ENCODE peak calls at places on chromosome 22, in eight cellular contexts. One of them, this sample, is unnamed.

GRCh38 chr22:37248251-37248650 is 4.2 kb upstream of the RAC2 start:
- DNase-seq in right lobe of liver: no peak
- DNase-seq in lower leg skin: no peak
- DNase-seq in neural progenitor cell: no peak
- DNase-seq in epithelial cell of esophagus: peak; percentile 45
- DNase-seq in choroid plexus epithelial cell: no peak
- DNase-seq in left lung: peak; percentile 19
- DNase-seq in activated CD8-positive, alpha-beta T cell treated with anti-CD3 and anti-CD28 coated beads for 36 hours: peak; percentile 30
- DNase-seq in this sample: no peak

GRCh38 chr22:39662677-39663034 is 92.1 kb downstream of the CACNA1I start:
- DNase-seq in choroid plexus epithelial cell: no peak
- DNase-seq in neural progenitor cell: peak; percentile 55
- DNase-seq in lower leg skin: no peak
- DNase-seq in right lobe of liver: no peak
- DNase-seq in activated CD8-positive, alpha-beta T cell treated with anti-CD3 and anti-CD28 coated beads for 36 hours: peak; percentile 13
- DNase-seq in epithelial cell of esophagus: no peak
- DNase-seq in left lung: no peak
- DNase-seq in this sample: no peak

GRCh38 chr22:18057568-18058209 is 20.1 kb upstream of the PEX26 start:
- DNase-seq in left lung: peak; percentile 77
- DNase-seq in right lobe of liver: peak; percentile 70
- DNase-seq in choroid plexus epithelial cell: peak; percentile 98
- DNase-seq in lower leg skin: peak; percentile 94
- DNase-seq in epithelial cell of esophagus: peak; percentile 98
- DNase-seq in activated CD8-positive, alpha-beta T cell treated with anti-CD3 and anti-CD28 coated beads for 36 hours: no peak
- DNase-seq in neural progenitor cell: no peak
- DNase-seq in this sample: peak; percentile 94

GRCh38 chr22:20661473-20661872 is 112.4 kb upstream of the SERPIND1 start:
- DNase-seq in neural progenitor cell: no peak
- DNase-seq in left lung: no peak
- DNase-seq in lower leg skin: no peak
- DNase-seq in activated CD8-positive, alpha-beta T cell treated with anti-CD3 and anti-CD28 coated beads for 36 hours: no peak
- DNase-seq in epithelial cell of esophagus: no peak
- DNase-seq in choroid plexus epithelial cell: no peak
- DNase-seq in right lobe of liver: no peak
- DNase-seq in this sample: no peak

GRCh38 chr22:41367039-41367679 is 14.6 kb upstream of the TEF start:
- DNase-seq in choroid plexus epithelial cell: peak; percentile 99
- DNase-seq in neural progenitor cell: peak; percentile 70
- DNase-seq in lower leg skin: peak; percentile 98
- DNase-seq in right lobe of liver: peak; percentile 98
- DNase-seq in left lung: peak; percentile 95
- DNase-seq in activated CD8-positive, alpha-beta T cell treated with anti-CD3 and anti-CD28 coated beads for 36 hours: peak; percentile 18
- DNase-seq in epithelial cell of esophagus: peak; percentile 95
- DNase-seq in this sample: peak; percentile 96

GRCh38 chr22:31490496-31490925 is 869 bp upstream of the EIF4ENIF1 start:
- DNase-seq in activated CD8-positive, alpha-beta T cell treated with anti-CD3 and anti-CD28 coated beads for 36 hours: peak; percentile 72
- DNase-seq in neural progenitor cell: peak; percentile 43
- DNase-seq in lower leg skin: peak; percentile 88
- DNase-seq in epithelial cell of esophagus: peak; percentile 66
- DNase-seq in left lung: peak; percentile 78
- DNase-seq in right lobe of liver: peak; percentile 41
- DNase-seq in choroid plexus epithelial cell: peak; percentile 76
- DNase-seq in this sample: peak; percentile 80

GRCh38 chr22:17430298-17430900 is 61.1 kb downstream of the CECR2 start:
- DNase-seq in right lobe of liver: no peak
- DNase-seq in neural progenitor cell: no peak
- DNase-seq in choroid plexus epithelial cell: peak; percentile 95
- DNase-seq in activated CD8-positive, alpha-beta T cell treated with anti-CD3 and anti-CD28 coated beads for 36 hours: no peak
- DNase-seq in lower leg skin: no peak
- DNase-seq in epithelial cell of esophagus: peak; percentile 37
- DNase-seq in left lung: no peak
- DNase-seq in this sample: no peak

GRCh38 chr22:48780597-48781277 is 1046.9 kb downstream of the BRD1 start:
- DNase-seq in choroid plexus epithelial cell: no peak
- DNase-seq in right lobe of liver: no peak
- DNase-seq in activated CD8-positive, alpha-beta T cell treated with anti-CD3 and anti-CD28 coated beads for 36 hours: no peak
- DNase-seq in lower leg skin: peak; percentile 40
- DNase-seq in neural progenitor cell: no peak
- DNase-seq in epithelial cell of esophagus: no peak
- DNase-seq in left lung: no peak
- DNase-seq in this sample: no peak

GRCh38 chr22:37420656-37421467 is 6.4 kb downstream of the ELFN2 start:
- DNase-seq in left lung: no peak
- DNase-seq in choroid plexus epithelial cell: peak; percentile 40
- DNase-seq in neural progenitor cell: no peak
- DNase-seq in epithelial cell of esophagus: peak; percentile 50
- DNase-seq in lower leg skin: no peak
- DNase-seq in activated CD8-positive, alpha-beta T cell treated with anti-CD3 and anti-CD28 coated beads for 36 hours: no peak
- DNase-seq in right lobe of liver: no peak
- DNase-seq in this sample: peak; percentile 48

GRCh38 chr22:46806789-46807188 is 44.3 kb downstream of the TBC1D22A start:
- DNase-seq in activated CD8-positive, alpha-beta T cell treated with anti-CD3 and anti-CD28 coated beads for 36 hours: no peak
- DNase-seq in lower leg skin: peak; percentile 66
- DNase-seq in epithelial cell of esophagus: no peak
- DNase-seq in choroid plexus epithelial cell: no peak
- DNase-seq in left lung: no peak
- DNase-seq in neural progenitor cell: no peak
- DNase-seq in right lobe of liver: no peak
- DNase-seq in this sample: no peak

GRCh38 chr22:19810381-19811141 is 44.1 kb downstream of the GNB1L start:
- DNase-seq in left lung: no peak
- DNase-seq in choroid plexus epithelial cell: peak; percentile 76
- DNase-seq in right lobe of liver: peak; percentile 10
- DNase-seq in activated CD8-positive, alpha-beta T cell treated with anti-CD3 and anti-CD28 coated beads for 36 hours: peak; percentile 18
- DNase-seq in lower leg skin: peak; percentile 87
- DNase-seq in neural progenitor cell: peak; percentile 31
- DNase-seq in epithelial cell of esophagus: no peak
- DNase-seq in this sample: no peak

GRCh38 chr22:19122752-19123492 is 710 bp upstream of the DGCR2 start:
- DNase-seq in epithelial cell of esophagus: no peak
- DNase-seq in right lobe of liver: no peak
- DNase-seq in neural progenitor cell: no peak
- DNase-seq in left lung: no peak
- DNase-seq in activated CD8-positive, alpha-beta T cell treated with anti-CD3 and anti-CD28 coated beads for 36 hours: no peak
- DNase-seq in lower leg skin: no peak
- DNase-seq in choroid plexus epithelial cell: peak; percentile 38
- DNase-seq in this sample: peak; percentile 51

GRCh38 chr22:21450858-21451331 is 16.3 kb upstream of the TMEM191C start:
- DNase-seq in lower leg skin: peak; percentile 57
- DNase-seq in choroid plexus epithelial cell: no peak
- DNase-seq in epithelial cell of esophagus: no peak
- DNase-seq in left lung: peak; percentile 25
- DNase-seq in right lobe of liver: no peak
- DNase-seq in activated CD8-positive, alpha-beta T cell treated with anti-CD3 and anti-CD28 coated beads for 36 hours: no peak
- DNase-seq in neural progenitor cell: no peak
- DNase-seq in this sample: no peak

GRCh38 chr22:37190262-37190780 is 2.3 kb upstream of the C1QTNF6 start:
- DNase-seq in choroid plexus epithelial cell: no peak
- DNase-seq in neural progenitor cell: no peak
- DNase-seq in epithelial cell of esophagus: no peak
- DNase-seq in right lobe of liver: no peak
- DNase-seq in activated CD8-positive, alpha-beta T cell treated with anti-CD3 and anti-CD28 coated beads for 36 hours: no peak
- DNase-seq in lower leg skin: no peak
- DNase-seq in left lung: no peak
- DNase-seq in this sample: no peak

GRCh38 chr22:35548762-35549106 is 8.1 kb downstream of the RASD2 start:
- DNase-seq in choroid plexus epithelial cell: no peak
- DNase-seq in lower leg skin: no peak
- DNase-seq in left lung: no peak
- DNase-seq in epithelial cell of esophagus: no peak
- DNase-seq in right lobe of liver: no peak
- DNase-seq in neural progenitor cell: peak; percentile 62
- DNase-seq in activated CD8-positive, alpha-beta T cell treated with anti-CD3 and anti-CD28 coated beads for 36 hours: no peak
- DNase-seq in this sample: no peak
- TF ChIP-seq CTCF in choroid plexus epithelial cell: no peak
- TF ChIP-seq CTCF in lower leg skin: no peak
- TF ChIP-seq CTCF in left lung: no peak
- TF ChIP-seq CTCF in epithelial cell of esophagus: no peak
- TF ChIP-seq CTCF in right lobe of liver: no peak
- TF ChIP-seq CTCF in neural progenitor cell: peak; percentile 1
- TF ChIP-seq CTCF in activated CD8-positive, alpha-beta T cell treated with anti-CD3 and anti-CD28 coated beads for 36 hours: no peak
- TF ChIP-seq CTCF in this sample: no peak

GRCh38 chr22:44445731-44446130 is 52.3 kb downstream of the RTL6 start:
- DNase-seq in epithelial cell of esophagus: peak; percentile 14
- DNase-seq in lower leg skin: peak; percentile 53
- DNase-seq in activated CD8-positive, alpha-beta T cell treated with anti-CD3 and anti-CD28 coated beads for 36 hours: no peak
- DNase-seq in choroid plexus epithelial cell: no peak
- DNase-seq in right lobe of liver: no peak
- DNase-seq in neural progenitor cell: no peak
- DNase-seq in left lung: peak; percentile 16
- DNase-seq in this sample: no peak

GRCh38 chr22:44442856-44443595 is 55.0 kb downstream of the RTL6 start:
- DNase-seq in neural progenitor cell: no peak
- DNase-seq in choroid plexus epithelial cell: no peak
- DNase-seq in activated CD8-positive, alpha-beta T cell treated with anti-CD3 and anti-CD28 coated beads for 36 hours: no peak
- DNase-seq in epithelial cell of esophagus: no peak
- DNase-seq in lower leg skin: peak; percentile 76
- DNase-seq in right lobe of liver: no peak
- DNase-seq in left lung: no peak
- DNase-seq in this sample: no peak

GRCh38 chr22:44443641-44444235 is 54.3 kb downstream of the RTL6 start:
- DNase-seq in lower leg skin: peak; percentile 78
- DNase-seq in choroid plexus epithelial cell: no peak
- DNase-seq in epithelial cell of esophagus: no peak
- DNase-seq in activated CD8-positive, alpha-beta T cell treated with anti-CD3 and anti-CD28 coated beads for 36 hours: no peak
- DNase-seq in neural progenitor cell: no peak
- DNase-seq in left lung: no peak
- DNase-seq in right lobe of liver: no peak
- DNase-seq in this sample: no peak

GRCh38 chr22:44445307-44445680 is 52.7 kb downstream of the RTL6 start:
- DNase-seq in right lobe of liver: no peak
- DNase-seq in choroid plexus epithelial cell: no peak
- DNase-seq in neural progenitor cell: no peak
- DNase-seq in epithelial cell of esophagus: no peak
- DNase-seq in left lung: peak; percentile 19
- DNase-seq in lower leg skin: peak; percentile 58
- DNase-seq in activated CD8-positive, alpha-beta T cell treated with anti-CD3 and anti-CD28 coated beads for 36 hours: no peak
- DNase-seq in this sample: no peak

DNA sequence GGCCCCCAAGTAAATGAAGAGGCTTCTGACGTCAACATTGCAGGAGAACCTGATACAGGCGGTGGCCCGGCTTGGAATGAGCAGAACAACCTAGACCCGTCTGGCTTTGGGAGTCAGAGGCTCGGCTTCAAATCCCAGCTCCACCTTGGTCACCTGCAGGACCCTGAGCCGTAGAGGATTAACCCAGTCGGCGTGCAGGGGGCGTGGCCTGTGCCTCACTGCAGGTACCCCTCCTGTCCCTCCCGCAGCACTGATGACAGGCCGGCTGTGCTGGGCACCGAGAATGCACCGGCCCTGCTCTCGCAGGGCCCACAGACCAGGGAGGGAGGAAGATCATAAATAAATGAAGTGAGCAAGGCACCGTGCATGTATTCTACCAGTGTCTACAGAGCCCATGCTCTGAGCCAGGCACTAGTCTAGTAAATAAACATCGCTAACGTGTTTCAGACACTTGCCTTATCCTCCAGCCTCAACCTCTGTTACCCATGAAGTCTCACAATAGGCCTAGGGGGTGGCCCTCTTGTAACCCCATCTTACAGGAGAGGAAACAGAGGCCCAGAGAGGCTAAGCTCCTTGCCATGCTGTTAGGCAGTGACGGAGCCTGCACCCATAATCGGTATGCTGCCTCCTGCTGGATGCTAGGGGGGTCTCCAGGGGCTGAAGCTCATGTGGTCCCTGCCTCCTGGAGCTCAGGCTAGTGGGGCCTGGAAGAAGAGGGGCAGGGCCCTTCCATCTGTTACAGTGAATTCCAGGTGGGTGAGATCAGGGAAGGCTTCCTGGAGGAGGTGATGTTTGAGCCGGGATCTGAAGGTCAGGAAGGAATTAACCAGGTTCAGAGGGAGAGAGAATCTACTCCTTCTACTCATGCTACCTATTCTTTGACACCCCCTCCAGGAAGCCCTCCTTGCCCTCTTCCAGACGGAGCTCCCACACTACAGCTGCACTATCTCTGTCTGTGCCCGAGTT is 53.4 kb downstream of the RTL6 start:
- DNase-seq in activated CD8-positive, alpha-beta T cell treated with anti-CD3 and anti-CD28 coated beads for 36 hours: peak; percentile 11
- DNase-seq in choroid plexus epithelial cell: peak; percentile 5
- DNase-seq in left lung: peak; percentile 11
- DNase-seq in epithelial cell of esophagus: no peak
- DNase-seq in neural progenitor cell: peak; percentile 53
- DNase-seq in lower leg skin: peak; percentile 81
- DNase-seq in right lobe of liver: no peak
- DNase-seq in this sample: no peak
- TF ChIP-seq CTCF in activated CD8-positive, alpha-beta T cell treated with anti-CD3 and anti-CD28 coated beads for 36 hours: no peak
- TF ChIP-seq CTCF in choroid plexus epithelial cell: peak; percentile 41
- TF ChIP-seq CTCF in left lung: no peak
- TF ChIP-seq CTCF in epithelial cell of esophagus: no peak
- TF ChIP-seq CTCF in neural progenitor cell: peak; percentile 55
- TF ChIP-seq CTCF in lower leg skin: no peak
- TF ChIP-seq CTCF in right lobe of liver: no peak
- TF ChIP-seq CTCF in this sample: no peak

GRCh38 chr22:34975721-34976120 is 90.2 kb upstream of the ISX start:
- DNase-seq in choroid plexus epithelial cell: no peak
- DNase-seq in lower leg skin: no peak
- DNase-seq in left lung: no peak
- DNase-seq in activated CD8-positive, alpha-beta T cell treated with anti-CD3 and anti-CD28 coated beads for 36 hours: no peak
- DNase-seq in epithelial cell of esophagus: no peak
- DNase-seq in right lobe of liver: no peak
- DNase-seq in neural progenitor cell: peak; percentile 33
- DNase-seq in this sample: no peak
- TF ChIP-seq CTCF in choroid plexus epithelial cell: no peak
- TF ChIP-seq CTCF in lower leg skin: no peak
- TF ChIP-seq CTCF in left lung: no peak
- TF ChIP-seq CTCF in activated CD8-positive, alpha-beta T cell treated with anti-CD3 and anti-CD28 coated beads for 36 hours: no peak
- TF ChIP-seq CTCF in epithelial cell of esophagus: no peak
- TF ChIP-seq CTCF in right lobe of liver: no peak
- TF ChIP-seq CTCF in neural progenitor cell: peak; percentile 39
- TF ChIP-seq CTCF in this sample: peak; percentile 21

DNA sequence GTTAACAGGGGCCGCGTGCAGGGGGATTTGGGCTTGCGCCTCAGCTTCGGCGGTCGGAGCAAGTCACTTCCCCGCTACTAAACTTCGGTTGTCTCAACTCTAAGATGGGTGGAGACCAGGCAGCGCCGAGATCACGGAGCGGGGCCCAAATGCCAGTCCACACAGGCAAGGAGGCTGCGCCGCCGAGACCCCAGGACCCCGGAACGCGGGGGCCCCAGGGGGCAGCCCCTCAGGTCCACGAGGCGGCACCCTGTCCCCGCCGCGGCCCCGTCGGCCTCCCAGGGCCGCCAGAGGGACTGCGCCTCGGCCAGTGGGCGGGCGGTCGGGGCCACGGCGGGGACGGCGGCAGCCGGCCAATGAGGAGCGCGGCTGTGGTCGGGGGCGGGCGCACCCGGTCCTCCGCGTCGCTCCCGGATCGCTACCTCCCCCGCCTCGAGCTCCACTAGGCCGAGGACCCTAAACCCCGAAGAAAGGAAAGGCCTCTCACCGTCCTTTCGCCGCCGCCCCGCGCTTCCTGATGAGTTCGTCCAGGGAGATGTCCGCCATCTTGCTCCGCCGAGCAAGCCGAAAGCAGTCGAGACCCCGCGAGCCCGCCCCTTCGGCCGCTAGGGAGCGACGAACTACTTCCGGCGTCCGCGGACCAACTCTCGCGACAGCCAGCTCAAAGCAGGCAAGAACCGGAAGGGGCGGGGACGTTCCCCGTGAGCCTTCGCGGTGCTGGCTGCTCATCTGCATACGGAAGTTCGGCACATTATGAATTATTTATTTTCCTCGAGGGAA is at the start of gene POLDIP3:
- DNase-seq in neural progenitor cell: peak; percentile 99
- DNase-seq in epithelial cell of esophagus: peak; percentile 99
- DNase-seq in left lung: peak; percentile 99
- DNase-seq in right lobe of liver: peak; percentile 99
- DNase-seq in lower leg skin: peak; percentile 100
- DNase-seq in activated CD8-positive, alpha-beta T cell treated with anti-CD3 and anti-CD28 coated beads for 36 hours: peak; percentile 99
- DNase-seq in choroid plexus epithelial cell: peak; percentile 99
- DNase-seq in this sample: peak; percentile 98
- TF ChIP-seq CTCF in neural progenitor cell: peak; percentile 37
- TF ChIP-seq CTCF in epithelial cell of esophagus: peak; percentile 26
- TF ChIP-seq CTCF in left lung: no peak
- TF ChIP-seq CTCF in right lobe of liver: peak; percentile 46
- TF ChIP-seq CTCF in lower leg skin: no peak
- TF ChIP-seq CTCF in activated CD8-positive, alpha-beta T cell treated with anti-CD3 and anti-CD28 coated beads for 36 hours: no peak
- TF ChIP-seq CTCF in choroid plexus epithelial cell: peak; percentile 40
- TF ChIP-seq CTCF in this sample: peak; percentile 16

This sample was measured in foreskin fibroblast.